ENCODE peak calls at places on chromosomes 5 and 9, in four cellular contexts. C, Z, F and O are unnamed samples.

GRCh38 chr9:18366184-18366583 is 107.8 kb upstream of the ADAMTSL1 start:
- DNase-seq in Z (no peak), C (no peak), F (no peak), O (no peak)

GRCh38 chr9:88388886-88389617 is 808 bp downstream of the SPIN1 start:
- DNase-seq in C (no peak), F (peak), Z (peak), O (peak)

GRCh38 chr5:134580001-134580460 is 52.6 kb downstream of the SAR1B start:
- DNase-seq in Z (no peak), C (no peak), F (peak), O (no peak)

GRCh38 chr5:138844812-138845513 is 30.2 kb downstream of the LRRTM2 start:
- DNase-seq in F (no peak), C (no peak), Z (peak), O (no peak)

GRCh38 chr9:72952394-72952720 is 496 bp downstream of the ALDH1A1 start:
- DNase-seq in Z (no peak), C (no peak), F (no peak), O (no peak)

GRCh38 chr9:126861707-126862460 is 1.4 kb downstream of the ZBTB34 start:
- DNase-seq in Z (peak), C (no peak), F (no peak), O (no peak)

GRCh38 chr5:113450366-113451328 is 15.9 kb upstream of the TSSK1B start:
- DNase-seq in F (no peak), Z (peak), C (no peak), O (no peak)

GRCh38 chr9:28866951-28867350 is 1293.7 kb upstream of the C9orf72 start:
- DNase-seq in C (no peak), F (no peak), Z (no peak), O (no peak)

GRCh38 chr5:61416010-61416409 is 84.0 kb downstream of the ZSWIM6 start:
- DNase-seq in Z (peak), F (no peak), C (no peak), O (no peak)

GRCh38 chr9:24258626-24259025 is 287.1 kb downstream of the IZUMO3 start:
- DNase-seq in F (no peak), Z (no peak), C (no peak), O (no peak)

GRCh38 chr9:17600962-17601593 is 22.2 kb downstream of the SH3GL2 start:
- DNase-seq in C (no peak), Z (peak), F (no peak), O (no peak)

GRCh38 chr9:16925426-16925825 is 55.0 kb upstream of the BNC2 start:
- DNase-seq in C (no peak), Z (peak), F (no peak), O (no peak)

GRCh38 chr5:111583761-111584203 is 71.4 kb upstream of the STARD4 start:
- DNase-seq in C (no peak), F (no peak), Z (peak), O (no peak)

GRCh38 chr5:33824516-33825195 is 67.1 kb downstream of the ADAMTS12 start:
- DNase-seq in F (no peak), Z (peak), C (no peak), O (no peak)

GRCh38 chr9:95494022-95494415 is 22.8 kb downstream of the PTCH1 start:
- DNase-seq in Z (no peak), F (no peak), C (peak), O (no peak)

GRCh38 chr5:134070648-134070978 is 43.9 kb upstream of the TCF7 start:
- DNase-seq in C (no peak), Z (peak), F (no peak), O (no peak)

GRCh38 chr5:146461319-146461718 is 14.2 kb downstream of the TCERG1 start:
- DNase-seq in F (no peak), Z (peak), C (no peak), O (no peak)

GRCh38 chr9:76419782-76420380 is 25.7 kb upstream of the RFK start:
- DNase-seq in Z (no peak), C (no peak), F (no peak), O (no peak)

GRCh38 chr9:113712053-113712452 is 164.1 kb upstream of the ZNF618 start:
- DNase-seq in Z (peak), C (no peak), F (no peak), O (no peak)

GRCh38 chr9:95134457-95134881 is 183.0 kb downstream of the FANCC start:
- DNase-seq in Z (no peak), C (peak), F (no peak), O (no peak)

GRCh38 chr5:175365866-175366265 is 78.1 kb downstream of the DRD1 start:
- DNase-seq in F (no peak), C (no peak), Z (no peak), O (no peak)

GRCh38 chr5:150945947-150946346 is 41.2 kb upstream of the ZNF300 start:
- DNase-seq in Z (no peak), F (no peak), C (no peak), O (no peak)

GRCh38 chr5:180382926-180383325 is 29.8 kb upstream of the GFPT2 start:
- DNase-seq in F (no peak), Z (no peak), C (no peak), O (no peak)

GRCh38 chr5:9537223-9538141 is 8.4 kb downstream of the SEMA5A start:
- DNase-seq in Z (no peak), C (no peak), F (no peak), O (no peak)

GRCh38 chr9:127682351-127683136 is 24.2 kb upstream of the CFAP157 start:
- DNase-seq in F (no peak), Z (no peak), C (no peak), O (no peak)

GRCh38 chr5:150317048-150318003 is 14.6 kb upstream of the ARSI start:
- DNase-seq in C (no peak), Z (peak), F (no peak), O (no peak)

GRCh38 chr5:131525805-131526204 is 109.2 kb downstream of the RAPGEF6 start:
- DNase-seq in C (no peak), Z (no peak), F (no peak), O (no peak)

GRCh38 chr9:133453651-133454050 is 6.1 kb upstream of the CACFD1 start:
- DNase-seq in C (no peak), Z (no peak), F (no peak), O (no peak)

GRCh38 chr5:81269751-81270686 is 31.4 kb upstream of the ZCCHC9 start:
- DNase-seq in F (no peak), C (no peak), Z (no peak), O (no peak)

GRCh38 chr5:67989457-67989856 is 226.1 kb upstream of the PIK3R1 start:
- DNase-seq in F (no peak), Z (peak), C (no peak), O (no peak)

GRCh38 chr9:118809160-118809625 is 560.0 kb downstream of the BRINP1 start:
- DNase-seq in Z (no peak), F (peak), C (peak), O (no peak)

GRCh38 chr5:59745422-59745863 is 148.1 kb downstream of the PDE4D start:
- DNase-seq in Z (peak), C (no peak), F (no peak), O (peak)

GRCh38 chr5:149313151-149313841 is 32.0 kb upstream of the GRPEL2 start:
- DNase-seq in C (no peak), F (no peak), Z (no peak), O (no peak)

GRCh38 chr9:122897969-122898368 is 7.2 kb downstream of the RC3H2 start:
- DNase-seq in Z (peak), C (no peak), F (no peak), O (no peak)

GRCh38 chr9:122904466-122904822 is 715 bp downstream of the RC3H2 start:
- DNase-seq in Z (peak), C (peak), F (peak), O (no peak)

GRCh38 chr9:122904823-122905710 is at the start of gene RC3H2:
- DNase-seq in F (peak), C (peak), Z (peak), O (peak)

GRCh38 chr9:122900791-122901190 is 4.4 kb downstream of the RC3H2 start:
- DNase-seq in Z (peak), C (no peak), F (no peak), O (no peak)
- H3K4me3 ChIP-seq in Z (no peak), C (no peak), F (peak), O (no peak)

GRCh38 chr5:142386151-142387021 is 61.6 kb upstream of the SPRY4 start:
- DNase-seq in C (no peak), F (peak), Z (no peak), O (no peak)
- TF ChIP-seq CTCF in C (no peak), F (no peak), Z (no peak), O (no peak)

GRCh38 chr5:96883871-96884270 is 7.6 kb downstream of the ERAP2 start:
- DNase-seq in Z (no peak), C (no peak), F (no peak), O (no peak)

GRCh38 chr5:96881511-96882115 is 5.3 kb downstream of the ERAP2 start:
- DNase-seq in F (no peak), C (no peak), Z (peak), O (no peak)

GRCh38 chr5:96876292-96876850 is at the start of gene ERAP2:
- DNase-seq in Z (peak), F (no peak), C (no peak), O (no peak)

GRCh38 chr5:96884995-96885394 is 8.7 kb downstream of the ERAP2 start:
- DNase-seq in Z (no peak), F (no peak), C (no peak), O (no peak)

GRCh38 chr5:96880402-96881164 is 4.3 kb downstream of the ERAP2 start:
- DNase-seq in C (no peak), F (no peak), Z (peak), O (no peak)
- H3K4me3 ChIP-seq in C (no peak), F (no peak), Z (no peak), O (no peak)

GRCh38 chr5:98349990-98350365 is 423.5 kb upstream of the RGMB start:
- DNase-seq in Z (no peak), C (no peak), F (no peak), O (no peak)
- TF ChIP-seq CTCF in Z (no peak), C (no peak), F (no peak), O (no peak)